ENCODE peak calls at places on chromosomes 16 and 17, in five cellular contexts. C is stimulated activated CD8-positive, alpha-beta memory T cell treated with anti-CD3 and anti-CD28 coated beads, Interleukin-4, amount 100 ng/mL, for 1 hour; H is astrocyte of the spinal cord; W is left colon; D is activated naive CD4-positive, alpha-beta T cell. Z is an unnamed sample.

GRCh38 chr17:10034719-10035475 is 129.8 kb upstream of the RCVRN start:
- DNase-seq in W (no peak), C (no peak), H (no peak), D (no peak), Z (no peak)

GRCh38 chr16:15973460-15973859 is 24.0 kb downstream of the ABCC1 start:
- DNase-seq in C (no peak), W (no peak), D (no peak), H (no peak), Z (no peak)

GRCh38 chr16:24689128-24689527 is 40.3 kb upstream of the TNRC6A start:
- DNase-seq in C (no peak), W (no peak), D (no peak), H (peak; percentile 48), Z (no peak)

GRCh38 chr17:33243732-33244131 is 49.4 kb downstream of the ASIC2 start:
- DNase-seq in C (no peak), D (no peak), W (no peak), H (no peak), Z (no peak)

GRCh38 chr17:15965510-15965909 is 20.6 kb downstream of the ADORA2B start:
- DNase-seq in D (no peak), C (no peak), W (no peak), H (no peak), Z (no peak)

GRCh38 chr16:69133555-69133954 is 1.1 kb downstream of the UTP4 start:
- DNase-seq in C (no peak), D (no peak), W (no peak), H (no peak), Z (no peak)

GRCh38 chr17:75673487-75673886 is 6.3 kb downstream of the SAP30BP start:
- DNase-seq in C (no peak), W (no peak), D (no peak), H (no peak), Z (no peak)

GRCh38 chr17:72349011-72349410 is 228.2 kb downstream of the SOX9 start:
- DNase-seq in W (no peak), D (no peak), H (no peak), C (no peak), Z (no peak)

GRCh38 chr17:11598274-11599221 is at the start of gene DNAH9:
- DNase-seq in H (peak; percentile 22), C (no peak), W (peak; percentile 97), D (no peak), Z (peak; percentile 6)

Z was measured in foreskin melanocyte.